ENCODE peak calls at places on chromosomes 7 and 10, in nine cellular contexts. B is stimulated activated CD4-positive, alpha-beta T cell treated with anti-CD3 and anti-CD28 coated beads, Interleukin-12 subunit alpha, Interleukin-12 subunit beta, amount 100 ng/mL, for 4 hours; T is ovary; L is choroid plexus epithelial cell; A is LoVo; P is NCI-H1417 treated with DMSO at 0.1 percent for 48 hours; V is NCI-H1105; Q is HEK293T; J is activated CD8-positive, alpha-beta T cell treated with anti-CD3 and anti-CD28 coated beads for 36 hours. N is an unnamed sample.

GRCh38 chr10:109877546-109877945 is 45.8 kb downstream of the XPNPEP1 start:
- DNase-seq in V (no peak), Q (no peak), P (no peak), A (no peak), T (no peak), L (no peak), J (no peak), B (no peak), N (no peak)

GRCh38 chr7:293681-294439 is 3.9 kb downstream of the FOXL3 start:
- DNase-seq in L (no peak), T (no peak), A (no peak), P (no peak), Q (no peak), B (no peak), J (no peak), V (no peak), N (no peak)

GRCh38 chr7:124597509-124597908 is 168.1 kb downstream of the GPR37 start:
- DNase-seq in Q (no peak), L (no peak), V (no peak), J (no peak), B (no peak), P (no peak), A (no peak), T (no peak), N (no peak)

GRCh38 chr10:119461380-119461779 is 81.1 kb downstream of the RGS10 start:
- DNase-seq in Q (no peak), V (no peak), J (peak; percentile 17), L (no peak), P (no peak), T (no peak), A (peak; percentile 16), B (no peak), N (no peak)

GRCh38 chr10:96270564-96270963 is 805 bp downstream of the BLNK start:
- DNase-seq in J (no peak), V (no peak), L (no peak), Q (no peak), A (no peak), B (no peak), T (no peak), P (no peak), N (no peak)

GRCh38 chr10:55311823-55312431 is 510.9 kb upstream of the PCDH15 start:
- DNase-seq in Q (no peak), B (no peak), T (no peak), L (no peak), A (no peak), J (no peak), V (no peak), P (no peak), N (no peak)

GRCh38 chr10:62467509-62467908 is 93.3 kb downstream of the ZNF365 start:
- DNase-seq in B (no peak), T (no peak), A (no peak), P (no peak), V (no peak), J (no peak), L (peak; percentile 5), Q (no peak), N (no peak)

GRCh38 chr10:86686972-86687371 is 18.7 kb downstream of the LDB3 start:
- DNase-seq in L (no peak), Q (no peak), P (no peak), J (no peak), B (no peak), A (no peak), T (no peak), V (no peak), N (no peak)

GRCh38 chr10:105542401-105542800 is 901.3 kb downstream of the SORCS3 start:
- DNase-seq in V (no peak), T (no peak), L (no peak), P (no peak), Q (no peak), J (no peak), A (no peak), B (no peak), N (no peak)

GRCh38 chr10:32139223-32140073 is 83.2 kb upstream of the KIF5B start:
- DNase-seq in Q (peak; percentile 64), B (no peak), V (no peak), J (peak; percentile 3), T (peak; percentile 72), P (no peak), L (peak; percentile 97), A (peak; percentile 90), N (peak; percentile 83)

GRCh38 chr10:132948351-132948750 is 6.0 kb upstream of the CFAP46 start:
- DNase-seq in L (no peak), T (no peak), B (no peak), J (no peak), P (no peak), Q (no peak), A (no peak), V (no peak), N (no peak)

GRCh38 chr10:79275431-79275851 is 71.8 kb upstream of the PPIF start:
- DNase-seq in Q (no peak), T (no peak), P (no peak), V (no peak), J (no peak), L (no peak), B (no peak), A (no peak), N (no peak)

GRCh38 chr10:7797582-7797981 is 9.6 kb downstream of the ATP5F1C start:
- DNase-seq in L (peak; percentile 96), V (no peak), Q (no peak), J (peak; percentile 21), P (no peak), A (no peak), B (no peak), T (peak; percentile 30), N (peak; percentile 46)

GRCh38 chr7:139942686-139943085 is 113.6 kb downstream of the TBXAS1 start:
- DNase-seq in B (no peak), A (no peak), L (no peak), P (no peak), T (no peak), Q (no peak), J (no peak), V (no peak), N (no peak)

GRCh38 chr7:126210707-126211106 is 1042.0 kb downstream of the GRM8 start:
- DNase-seq in L (no peak), B (no peak), J (no peak), A (no peak), V (no peak), T (no peak), Q (no peak), P (no peak), N (no peak)

GRCh38 chr7:21450876-21451275 is 23.0 kb downstream of the SP4 start:
- DNase-seq in A (no peak), L (peak; percentile 12), B (no peak), P (no peak), Q (no peak), V (no peak), J (no peak), T (no peak), N (no peak)

GRCh38 chr10:31759124-31759798 is 169.4 kb downstream of the ARHGAP12 start:
- DNase-seq in P (peak; percentile 26), A (peak; percentile 92), B (peak; percentile 60), V (peak; percentile 37), L (peak; percentile 55), J (peak; percentile 87), T (peak; percentile 67), Q (peak; percentile 19), N (peak; percentile 36)

GRCh38 chr7:27155816-27156507 is 513 bp downstream of the HOXA7 start:
- DNase-seq in Q (no peak), B (no peak), V (no peak), A (peak; percentile 80), T (no peak), J (no peak), P (no peak), L (no peak), N (no peak)

GRCh38 chr7:77537136-77537594 is at the start of gene PTPN12:
- DNase-seq in J (no peak), T (peak; percentile 77), P (no peak), A (no peak), B (no peak), L (no peak), V (peak; percentile 86), Q (peak; percentile 67), N (no peak)

GRCh38 chr7:95906871-95907270 is 134.5 kb downstream of the DYNC1I1 start:
- DNase-seq in J (no peak), B (no peak), L (no peak), P (no peak), T (no peak), V (no peak), Q (no peak), A (no peak), N (no peak)

GRCh38 chr10:43471929-43472720 is 35.2 kb downstream of the ZNF487 start:
- DNase-seq in T (no peak), Q (no peak), L (no peak), A (no peak), V (no peak), B (no peak), P (no peak), J (no peak), N (no peak)

GRCh38 chr7:30934225-30934624 is 22.6 kb downstream of the AQP1 start:
- DNase-seq in J (no peak), P (no peak), B (no peak), A (no peak), L (no peak), V (no peak), Q (no peak), T (no peak), N (no peak)

GRCh38 chr7:80134536-80135305 is at the start of gene GNAI1:
- DNase-seq in L (peak; percentile 84), P (peak; percentile 31), A (peak; percentile 85), J (peak; percentile 50), B (peak; percentile 11), V (peak; percentile 75), Q (peak; percentile 63), T (peak; percentile 78), N (peak; percentile 51)

N was measured in 8988T.